ENCODE peak calls at places on chromosome 3, in eight cellular contexts. One of them, this sample, is unnamed.

GRCh38 chr3:149625795-149626194 is 32.0 kb downstream of the WWTR1 start:
- DNase-seq in NCI-H1105 treated with DMSO at 0.1 percent for 48 hours: no peak
- DNase-seq in activated T-cell treated with anti-CD3 and anti-CD28 coated beads, Interleukin-2, amount 50 U/mL, for 72 hours: no peak
- DNase-seq in DMS 273 treated with DMSO at 0.1 percent for 48 hours: no peak
- DNase-seq in fibroblast of gingiva: no peak
- DNase-seq in EL: no peak
- DNase-seq in T-helper 1 cell: no peak
- DNase-seq in NCI-H774: no peak
- DNase-seq in this sample: no peak

GRCh38 chr3:153192327-153192726 is 30.3 kb downstream of the RAP2B start:
- DNase-seq in NCI-H1105 treated with DMSO at 0.1 percent for 48 hours: no peak
- DNase-seq in activated T-cell treated with anti-CD3 and anti-CD28 coated beads, Interleukin-2, amount 50 U/mL, for 72 hours: no peak
- DNase-seq in DMS 273 treated with DMSO at 0.1 percent for 48 hours: no peak
- DNase-seq in fibroblast of gingiva: no peak
- DNase-seq in EL: no peak
- DNase-seq in T-helper 1 cell: no peak
- DNase-seq in NCI-H774: no peak
- DNase-seq in this sample: no peak

GRCh38 chr3:194256040-194256945 is 94.8 kb downstream of the CPN2 start:
- DNase-seq in NCI-H1105 treated with DMSO at 0.1 percent for 48 hours: no peak
- DNase-seq in activated T-cell treated with anti-CD3 and anti-CD28 coated beads, Interleukin-2, amount 50 U/mL, for 72 hours: no peak
- DNase-seq in DMS 273 treated with DMSO at 0.1 percent for 48 hours: no peak
- DNase-seq in fibroblast of gingiva: no peak
- DNase-seq in EL: no peak
- DNase-seq in T-helper 1 cell: no peak
- DNase-seq in NCI-H774: no peak
- DNase-seq in this sample: no peak

GRCh38 chr3:177932750-177933660 is 603.2 kb upstream of the KCNMB2 start:
- DNase-seq in NCI-H1105 treated with DMSO at 0.1 percent for 48 hours: no peak
- DNase-seq in activated T-cell treated with anti-CD3 and anti-CD28 coated beads, Interleukin-2, amount 50 U/mL, for 72 hours: no peak
- DNase-seq in DMS 273 treated with DMSO at 0.1 percent for 48 hours: no peak
- DNase-seq in fibroblast of gingiva: peak; percentile 36
- DNase-seq in EL: peak; percentile 17
- DNase-seq in T-helper 1 cell: no peak
- DNase-seq in NCI-H774: no peak
- DNase-seq in this sample: no peak

GRCh38 chr3:70973558-70973957 is 610.0 kb downstream of the FOXP1 start:
- DNase-seq in NCI-H1105 treated with DMSO at 0.1 percent for 48 hours: no peak
- DNase-seq in activated T-cell treated with anti-CD3 and anti-CD28 coated beads, Interleukin-2, amount 50 U/mL, for 72 hours: no peak
- DNase-seq in DMS 273 treated with DMSO at 0.1 percent for 48 hours: no peak
- DNase-seq in fibroblast of gingiva: peak; percentile 44
- DNase-seq in EL: peak; percentile 27
- DNase-seq in T-helper 1 cell: no peak
- DNase-seq in NCI-H774: no peak
- DNase-seq in this sample: no peak

GRCh38 chr3:191005790-191006189 is 143.3 kb upstream of the GMNC start:
- DNase-seq in NCI-H1105 treated with DMSO at 0.1 percent for 48 hours: no peak
- DNase-seq in activated T-cell treated with anti-CD3 and anti-CD28 coated beads, Interleukin-2, amount 50 U/mL, for 72 hours: no peak
- DNase-seq in DMS 273 treated with DMSO at 0.1 percent for 48 hours: no peak
- DNase-seq in fibroblast of gingiva: no peak
- DNase-seq in EL: no peak
- DNase-seq in T-helper 1 cell: no peak
- DNase-seq in NCI-H774: no peak
- DNase-seq in this sample: no peak

GRCh38 chr3:43773273-43774104 is 82.8 kb downstream of the ABHD5 start:
- DNase-seq in NCI-H1105 treated with DMSO at 0.1 percent for 48 hours: no peak
- DNase-seq in activated T-cell treated with anti-CD3 and anti-CD28 coated beads, Interleukin-2, amount 50 U/mL, for 72 hours: no peak
- DNase-seq in DMS 273 treated with DMSO at 0.1 percent for 48 hours: no peak
- DNase-seq in fibroblast of gingiva: peak; percentile 63
- DNase-seq in EL: no peak
- DNase-seq in T-helper 1 cell: no peak
- DNase-seq in NCI-H774: no peak
- DNase-seq in this sample: no peak

GRCh38 chr3:179323197-179323901 is 518 bp downstream of the ZNF639 start:
- DNase-seq in NCI-H1105 treated with DMSO at 0.1 percent for 48 hours: peak; percentile 69
- DNase-seq in activated T-cell treated with anti-CD3 and anti-CD28 coated beads, Interleukin-2, amount 50 U/mL, for 72 hours: peak; percentile 66
- DNase-seq in DMS 273 treated with DMSO at 0.1 percent for 48 hours: no peak
- DNase-seq in fibroblast of gingiva: peak; percentile 88
- DNase-seq in EL: peak; percentile 78
- DNase-seq in T-helper 1 cell: peak; percentile 26
- DNase-seq in NCI-H774: peak; percentile 80
- DNase-seq in this sample: no peak

GRCh38 chr3:42747581-42747980 is 25.5 kb downstream of the CCDC13 start:
- DNase-seq in NCI-H1105 treated with DMSO at 0.1 percent for 48 hours: no peak
- DNase-seq in activated T-cell treated with anti-CD3 and anti-CD28 coated beads, Interleukin-2, amount 50 U/mL, for 72 hours: no peak
- DNase-seq in DMS 273 treated with DMSO at 0.1 percent for 48 hours: no peak
- DNase-seq in fibroblast of gingiva: no peak
- DNase-seq in EL: no peak
- DNase-seq in T-helper 1 cell: no peak
- DNase-seq in NCI-H774: no peak
- DNase-seq in this sample: no peak

GRCh38 chr3:156782921-156783320 is 43.2 kb upstream of the LEKR1 start:
- DNase-seq in NCI-H1105 treated with DMSO at 0.1 percent for 48 hours: no peak
- DNase-seq in activated T-cell treated with anti-CD3 and anti-CD28 coated beads, Interleukin-2, amount 50 U/mL, for 72 hours: no peak
- DNase-seq in DMS 273 treated with DMSO at 0.1 percent for 48 hours: no peak
- DNase-seq in fibroblast of gingiva: no peak
- DNase-seq in EL: no peak
- DNase-seq in T-helper 1 cell: no peak
- DNase-seq in NCI-H774: no peak
- DNase-seq in this sample: no peak

GRCh38 chr3:138047596-138048195 is 37.7 kb downstream of the CLDN18 start:
- DNase-seq in NCI-H1105 treated with DMSO at 0.1 percent for 48 hours: no peak
- DNase-seq in activated T-cell treated with anti-CD3 and anti-CD28 coated beads, Interleukin-2, amount 50 U/mL, for 72 hours: no peak
- DNase-seq in DMS 273 treated with DMSO at 0.1 percent for 48 hours: no peak
- DNase-seq in fibroblast of gingiva: no peak
- DNase-seq in EL: no peak
- DNase-seq in T-helper 1 cell: no peak
- DNase-seq in NCI-H774: no peak
- DNase-seq in this sample: no peak

GRCh38 chr3:72872183-72872582 is 15.7 kb upstream of the GXYLT2 start:
- DNase-seq in NCI-H1105 treated with DMSO at 0.1 percent for 48 hours: no peak
- DNase-seq in activated T-cell treated with anti-CD3 and anti-CD28 coated beads, Interleukin-2, amount 50 U/mL, for 72 hours: no peak
- DNase-seq in DMS 273 treated with DMSO at 0.1 percent for 48 hours: no peak
- DNase-seq in fibroblast of gingiva: peak; percentile 87
- DNase-seq in EL: peak; percentile 74
- DNase-seq in T-helper 1 cell: no peak
- DNase-seq in NCI-H774: no peak
- DNase-seq in this sample: no peak

GRCh38 chr3:123951522-123952447 is 9.2 kb downstream of the CCDC14 start:
- DNase-seq in NCI-H1105 treated with DMSO at 0.1 percent for 48 hours: peak; percentile 89
- DNase-seq in activated T-cell treated with anti-CD3 and anti-CD28 coated beads, Interleukin-2, amount 50 U/mL, for 72 hours: no peak
- DNase-seq in DMS 273 treated with DMSO at 0.1 percent for 48 hours: no peak
- DNase-seq in fibroblast of gingiva: no peak
- DNase-seq in EL: no peak
- DNase-seq in T-helper 1 cell: no peak
- DNase-seq in NCI-H774: peak; percentile 61
- DNase-seq in this sample: no peak

GRCh38 chr3:14413381-14414071 is 11.1 kb downstream of the SLC6A6 start:
- DNase-seq in NCI-H1105 treated with DMSO at 0.1 percent for 48 hours: peak; percentile 11
- DNase-seq in activated T-cell treated with anti-CD3 and anti-CD28 coated beads, Interleukin-2, amount 50 U/mL, for 72 hours: no peak
- DNase-seq in DMS 273 treated with DMSO at 0.1 percent for 48 hours: no peak
- DNase-seq in fibroblast of gingiva: no peak
- DNase-seq in EL: peak; percentile 76
- DNase-seq in T-helper 1 cell: no peak
- DNase-seq in NCI-H774: no peak
- DNase-seq in this sample: no peak

GRCh38 chr3:52237006-52237658 is 1.8 kb downstream of the TWF2 start:
- DNase-seq in NCI-H1105 treated with DMSO at 0.1 percent for 48 hours: no peak
- DNase-seq in activated T-cell treated with anti-CD3 and anti-CD28 coated beads, Interleukin-2, amount 50 U/mL, for 72 hours: no peak
- DNase-seq in DMS 273 treated with DMSO at 0.1 percent for 48 hours: no peak
- DNase-seq in fibroblast of gingiva: no peak
- DNase-seq in EL: no peak
- DNase-seq in T-helper 1 cell: no peak
- DNase-seq in NCI-H774: no peak
- DNase-seq in this sample: no peak

GRCh38 chr3:9473496-9473895 is 76.1 kb downstream of the SETD5 start:
- DNase-seq in NCI-H1105 treated with DMSO at 0.1 percent for 48 hours: no peak
- DNase-seq in activated T-cell treated with anti-CD3 and anti-CD28 coated beads, Interleukin-2, amount 50 U/mL, for 72 hours: no peak
- DNase-seq in DMS 273 treated with DMSO at 0.1 percent for 48 hours: no peak
- DNase-seq in fibroblast of gingiva: no peak
- DNase-seq in EL: no peak
- DNase-seq in T-helper 1 cell: no peak
- DNase-seq in NCI-H774: no peak
- DNase-seq in this sample: no peak

GRCh38 chr3:76699846-76700245 is 340.1 kb upstream of the ROBO2 start:
- DNase-seq in NCI-H1105 treated with DMSO at 0.1 percent for 48 hours: no peak
- DNase-seq in activated T-cell treated with anti-CD3 and anti-CD28 coated beads, Interleukin-2, amount 50 U/mL, for 72 hours: no peak
- DNase-seq in DMS 273 treated with DMSO at 0.1 percent for 48 hours: no peak
- DNase-seq in fibroblast of gingiva: no peak
- DNase-seq in EL: no peak
- DNase-seq in T-helper 1 cell: no peak
- DNase-seq in NCI-H774: no peak
- DNase-seq in this sample: no peak

GRCh38 chr3:12752111-12752510 is 6.9 kb downstream of the TMEM40 start:
- DNase-seq in NCI-H1105 treated with DMSO at 0.1 percent for 48 hours: no peak
- DNase-seq in activated T-cell treated with anti-CD3 and anti-CD28 coated beads, Interleukin-2, amount 50 U/mL, for 72 hours: no peak
- DNase-seq in DMS 273 treated with DMSO at 0.1 percent for 48 hours: no peak
- DNase-seq in fibroblast of gingiva: no peak
- DNase-seq in EL: peak; percentile 23
- DNase-seq in T-helper 1 cell: no peak
- DNase-seq in NCI-H774: no peak
- DNase-seq in this sample: no peak

GRCh38 chr3:159797771-159798170 is 190.9 kb upstream of the IL12A start:
- DNase-seq in NCI-H1105 treated with DMSO at 0.1 percent for 48 hours: no peak
- DNase-seq in activated T-cell treated with anti-CD3 and anti-CD28 coated beads, Interleukin-2, amount 50 U/mL, for 72 hours: no peak
- DNase-seq in DMS 273 treated with DMSO at 0.1 percent for 48 hours: no peak
- DNase-seq in fibroblast of gingiva: no peak
- DNase-seq in EL: no peak
- DNase-seq in T-helper 1 cell: no peak
- DNase-seq in NCI-H774: no peak
- DNase-seq in this sample: no peak

GRCh38 chr3:66383023-66383422 is 117.8 kb downstream of the LRIG1 start:
- DNase-seq in NCI-H1105 treated with DMSO at 0.1 percent for 48 hours: no peak
- DNase-seq in activated T-cell treated with anti-CD3 and anti-CD28 coated beads, Interleukin-2, amount 50 U/mL, for 72 hours: no peak
- DNase-seq in DMS 273 treated with DMSO at 0.1 percent for 48 hours: no peak
- DNase-seq in fibroblast of gingiva: no peak
- DNase-seq in EL: no peak
- DNase-seq in T-helper 1 cell: no peak
- DNase-seq in NCI-H774: no peak
- DNase-seq in this sample: no peak

GRCh38 chr3:80017369-80017768 is 249.6 kb upstream of the ROBO1 start:
- DNase-seq in NCI-H1105 treated with DMSO at 0.1 percent for 48 hours: no peak
- DNase-seq in activated T-cell treated with anti-CD3 and anti-CD28 coated beads, Interleukin-2, amount 50 U/mL, for 72 hours: no peak
- DNase-seq in DMS 273 treated with DMSO at 0.1 percent for 48 hours: no peak
- DNase-seq in fibroblast of gingiva: no peak
- DNase-seq in EL: no peak
- DNase-seq in T-helper 1 cell: no peak
- DNase-seq in NCI-H774: no peak
- DNase-seq in this sample: no peak

GRCh38 chr3:160618363-160618762 is 53.0 kb upstream of the KPNA4 start:
- DNase-seq in NCI-H1105 treated with DMSO at 0.1 percent for 48 hours: no peak
- DNase-seq in activated T-cell treated with anti-CD3 and anti-CD28 coated beads, Interleukin-2, amount 50 U/mL, for 72 hours: no peak
- DNase-seq in DMS 273 treated with DMSO at 0.1 percent for 48 hours: no peak
- DNase-seq in fibroblast of gingiva: peak; percentile 73
- DNase-seq in EL: no peak
- DNase-seq in T-helper 1 cell: no peak
- DNase-seq in NCI-H774: no peak
- DNase-seq in this sample: no peak

GRCh38 chr3:188553569-188553968 is 399.6 kb downstream of the LPP start:
- DNase-seq in NCI-H1105 treated with DMSO at 0.1 percent for 48 hours: no peak
- DNase-seq in activated T-cell treated with anti-CD3 and anti-CD28 coated beads, Interleukin-2, amount 50 U/mL, for 72 hours: peak; percentile 16
- DNase-seq in DMS 273 treated with DMSO at 0.1 percent for 48 hours: no peak
- DNase-seq in fibroblast of gingiva: no peak
- DNase-seq in EL: no peak
- DNase-seq in T-helper 1 cell: no peak
- DNase-seq in NCI-H774: no peak
- DNase-seq in this sample: no peak

GRCh38 chr3:10337323-10338163 is 16.6 kb upstream of the SEC13 start:
- DNase-seq in NCI-H1105 treated with DMSO at 0.1 percent for 48 hours: peak; percentile 60
- DNase-seq in activated T-cell treated with anti-CD3 and anti-CD28 coated beads, Interleukin-2, amount 50 U/mL, for 72 hours: no peak
- DNase-seq in DMS 273 treated with DMSO at 0.1 percent for 48 hours: no peak
- DNase-seq in fibroblast of gingiva: no peak
- DNase-seq in EL: no peak
- DNase-seq in T-helper 1 cell: no peak
- DNase-seq in NCI-H774: no peak
- DNase-seq in this sample: no peak

GRCh38 chr3:120419797-120420196 is 31.0 kb downstream of the FSTL1 start:
- DNase-seq in NCI-H1105 treated with DMSO at 0.1 percent for 48 hours: no peak
- DNase-seq in activated T-cell treated with anti-CD3 and anti-CD28 coated beads, Interleukin-2, amount 50 U/mL, for 72 hours: no peak
- DNase-seq in DMS 273 treated with DMSO at 0.1 percent for 48 hours: no peak
- DNase-seq in fibroblast of gingiva: no peak
- DNase-seq in EL: no peak
- DNase-seq in T-helper 1 cell: no peak
- DNase-seq in NCI-H774: no peak
- DNase-seq in this sample: no peak

GRCh38 chr3:176814252-176814651 is 383.0 kb downstream of the TBL1XR1 start:
- DNase-seq in NCI-H1105 treated with DMSO at 0.1 percent for 48 hours: no peak
- DNase-seq in activated T-cell treated with anti-CD3 and anti-CD28 coated beads, Interleukin-2, amount 50 U/mL, for 72 hours: peak; percentile 25
- DNase-seq in DMS 273 treated with DMSO at 0.1 percent for 48 hours: peak; percentile 2
- DNase-seq in fibroblast of gingiva: peak; percentile 19
- DNase-seq in EL: peak; percentile 55
- DNase-seq in T-helper 1 cell: no peak
- DNase-seq in NCI-H774: no peak
- DNase-seq in this sample: peak; percentile 18

GRCh38 chr3:30435950-30436349 is 170.5 kb upstream of the TGFBR2 start:
- DNase-seq in NCI-H1105 treated with DMSO at 0.1 percent for 48 hours: no peak
- DNase-seq in activated T-cell treated with anti-CD3 and anti-CD28 coated beads, Interleukin-2, amount 50 U/mL, for 72 hours: no peak
- DNase-seq in DMS 273 treated with DMSO at 0.1 percent for 48 hours: no peak
- DNase-seq in fibroblast of gingiva: peak; percentile 28
- DNase-seq in EL: peak; percentile 17
- DNase-seq in T-helper 1 cell: no peak
- DNase-seq in NCI-H774: no peak
- DNase-seq in this sample: no peak

GRCh38 chr3:16884748-16885587 is at the start of gene PLCL2:
- DNase-seq in NCI-H1105 treated with DMSO at 0.1 percent for 48 hours: peak; percentile 26
- DNase-seq in activated T-cell treated with anti-CD3 and anti-CD28 coated beads, Interleukin-2, amount 50 U/mL, for 72 hours: peak; percentile 67
- DNase-seq in DMS 273 treated with DMSO at 0.1 percent for 48 hours: no peak
- DNase-seq in fibroblast of gingiva: peak; percentile 38
- DNase-seq in EL: peak; percentile 61
- DNase-seq in T-helper 1 cell: peak; percentile 50
- DNase-seq in NCI-H774: no peak
- DNase-seq in this sample: no peak

GRCh38 chr3:51668756-51669155 is 2.3 kb upstream of the TEX264 start:
- DNase-seq in NCI-H1105 treated with DMSO at 0.1 percent for 48 hours: no peak
- DNase-seq in activated T-cell treated with anti-CD3 and anti-CD28 coated beads, Interleukin-2, amount 50 U/mL, for 72 hours: no peak
- DNase-seq in DMS 273 treated with DMSO at 0.1 percent for 48 hours: no peak
- DNase-seq in fibroblast of gingiva: no peak
- DNase-seq in EL: peak; percentile 47
- DNase-seq in T-helper 1 cell: no peak
- DNase-seq in NCI-H774: no peak
- DNase-seq in this sample: no peak

GRCh38 chr3:196220991-196221390 is 4.7 kb downstream of the SLC51A start:
- DNase-seq in NCI-H1105 treated with DMSO at 0.1 percent for 48 hours: no peak
- DNase-seq in activated T-cell treated with anti-CD3 and anti-CD28 coated beads, Interleukin-2, amount 50 U/mL, for 72 hours: no peak
- DNase-seq in DMS 273 treated with DMSO at 0.1 percent for 48 hours: no peak
- DNase-seq in fibroblast of gingiva: no peak
- DNase-seq in EL: no peak
- DNase-seq in T-helper 1 cell: no peak
- DNase-seq in NCI-H774: no peak
- DNase-seq in this sample: no peak

GRCh38 chr3:195255176-195255500 is 15.8 kb downstream of the XXYLT1 start:
- DNase-seq in NCI-H1105 treated with DMSO at 0.1 percent for 48 hours: no peak
- DNase-seq in activated T-cell treated with anti-CD3 and anti-CD28 coated beads, Interleukin-2, amount 50 U/mL, for 72 hours: no peak
- DNase-seq in DMS 273 treated with DMSO at 0.1 percent for 48 hours: no peak
- DNase-seq in fibroblast of gingiva: no peak
- DNase-seq in EL: no peak
- DNase-seq in T-helper 1 cell: no peak
- DNase-seq in NCI-H774: no peak
- DNase-seq in this sample: no peak

GRCh38 chr3:182704926-182705325 is 88.4 kb upstream of the ATP11B start:
- DNase-seq in NCI-H1105 treated with DMSO at 0.1 percent for 48 hours: no peak
- DNase-seq in activated T-cell treated with anti-CD3 and anti-CD28 coated beads, Interleukin-2, amount 50 U/mL, for 72 hours: no peak
- DNase-seq in DMS 273 treated with DMSO at 0.1 percent for 48 hours: no peak
- DNase-seq in fibroblast of gingiva: no peak
- DNase-seq in EL: no peak
- DNase-seq in T-helper 1 cell: no peak
- DNase-seq in NCI-H774: peak; percentile 26
- DNase-seq in this sample: no peak

GRCh38 chr3:61035573-61035972 is 215.7 kb downstream of the FHIT start:
- DNase-seq in NCI-H1105 treated with DMSO at 0.1 percent for 48 hours: no peak
- DNase-seq in activated T-cell treated with anti-CD3 and anti-CD28 coated beads, Interleukin-2, amount 50 U/mL, for 72 hours: no peak
- DNase-seq in DMS 273 treated with DMSO at 0.1 percent for 48 hours: no peak
- DNase-seq in fibroblast of gingiva: no peak
- DNase-seq in EL: no peak
- DNase-seq in T-helper 1 cell: no peak
- DNase-seq in NCI-H774: no peak
- DNase-seq in this sample: no peak

GRCh38 chr3:28485164-28485563 is 136.5 kb upstream of the AZI2 start:
- DNase-seq in NCI-H1105 treated with DMSO at 0.1 percent for 48 hours: no peak
- DNase-seq in activated T-cell treated with anti-CD3 and anti-CD28 coated beads, Interleukin-2, amount 50 U/mL, for 72 hours: no peak
- DNase-seq in DMS 273 treated with DMSO at 0.1 percent for 48 hours: no peak
- DNase-seq in fibroblast of gingiva: no peak
- DNase-seq in EL: no peak
- DNase-seq in T-helper 1 cell: no peak
- DNase-seq in NCI-H774: no peak
- DNase-seq in this sample: no peak